ENCODE peak calls at places on chromosome 9, in six cellular contexts. J, L, D, T, F and R are unnamed samples. For H3K36me3, the result is how much of the 10 kb centered on the place peaks cover.

GRCh38 chr9:17531642-17532254 is 47.1 kb upstream of the SH3GL2 start:
- DNase-seq in J (no peak), L (peak), D (no peak), T (peak), F (no peak), R (peak)

GRCh38 chr9:84702469-84702868 is 32.9 kb downstream of the NTRK2 start:
- DNase-seq in J (no peak), L (no peak), D (no peak), T (no peak), F (no peak), R (no peak)

GRCh38 chr9:35652829-35653209 is 2.1 kb upstream of the SIT1 start:
- DNase-seq in J (no peak), L (no peak), D (no peak), T (no peak), F (peak), R (no peak)

GRCh38 chr9:29211681-29212589 is 1638.7 kb upstream of the C9orf72 start:
- DNase-seq in J (no peak), L (peak), D (no peak), T (peak), F (no peak), R (no peak)

GRCh38 chr9:20315672-20316071 is 306.6 kb downstream of the MLLT3 start:
- DNase-seq in J (no peak), L (no peak), D (no peak), T (peak), F (no peak), R (no peak)

GRCh38 chr9:79129865-79130480 is 441.8 kb upstream of the TLE4 start:
- DNase-seq in J (no peak), L (peak), D (peak), T (peak), F (peak), R (peak)

GRCh38 chr9:12697719-12698118 is 4.5 kb downstream of the TYRP1 start:
- DNase-seq in J (no peak), L (no peak), D (no peak), T (no peak), F (no peak), R (no peak)

GRCh38 chr9:94734054-94734754 is 7.7 kb downstream of the AOPEP start:
- DNase-seq in J (no peak), L (no peak), D (peak), T (peak), F (no peak), R (no peak)

GRCh38 chr9:36039696-36040095 is 3.0 kb downstream of the RECK start:
- DNase-seq in J (no peak), L (no peak), D (no peak), T (peak), F (no peak), R (no peak)

GRCh38 chr9:76218151-76218867 is 175.9 kb downstream of the RFK start:
- DNase-seq in J (no peak), L (no peak), D (no peak), T (no peak), F (no peak), R (no peak)

GRCh38 chr9:99595796-99596195 is 225.9 kb upstream of the NR4A3 start:
- DNase-seq in J (no peak), L (no peak), D (no peak), T (no peak), F (no peak), R (no peak)

GRCh38 chr9:36597412-36598178 is 24.9 kb downstream of the MELK start:
- DNase-seq in J (no peak), L (peak), D (no peak), T (peak), F (no peak), R (no peak)

GRCh38 chr9:127049044-127049443 is 73.4 kb downstream of the ANGPTL2 start:
- DNase-seq in J (peak), L (no peak), D (peak), T (peak), F (peak), R (peak)

GRCh38 chr9:113737414-113738271 is 138.5 kb upstream of the ZNF618 start:
- DNase-seq in J (no peak), L (peak), D (peak), T (peak), F (no peak), R (peak)

GRCh38 chr9:133737071-133737773 is 930 bp downstream of the SARDH start:
- DNase-seq in J (no peak), L (peak), D (no peak), T (no peak), F (peak), R (no peak)

GRCh38 chr9:129857207-129857606 is 21.9 kb downstream of the USP20 start:
- DNase-seq in J (no peak), L (no peak), D (no peak), T (no peak), F (no peak), R (no peak)

GRCh38 chr9:97504381-97505216 is 3.1 kb downstream of the TMOD1 start:
- DNase-seq in J (no peak), L (no peak), D (no peak), T (peak), F (no peak), R (no peak)
- H3K4me3 ChIP-seq in J (no peak), L (no peak), D (peak), T (no peak), F (peak), R (no peak)

DNA sequence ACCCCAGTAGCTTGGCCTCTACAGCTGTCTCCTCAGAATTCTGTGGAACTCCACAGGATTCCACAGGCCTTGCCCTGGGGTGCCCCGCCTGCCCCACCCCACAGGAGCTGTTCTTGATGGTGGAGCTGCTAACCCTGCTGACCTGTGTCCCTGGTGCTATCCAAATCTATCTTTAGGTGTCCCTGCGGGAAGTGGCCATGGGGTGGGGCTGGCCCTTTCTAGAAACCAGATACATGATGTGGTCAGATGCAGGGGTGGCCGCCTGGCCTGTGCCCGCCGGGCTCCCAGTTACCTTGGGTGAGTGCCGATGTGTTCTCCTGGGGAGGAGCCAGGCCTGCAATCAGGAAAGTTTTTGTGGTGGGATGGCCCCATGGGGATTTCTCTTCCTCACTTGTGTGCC is 34.2 kb downstream of the WNK2 start:
- DNase-seq in J (no peak), L (no peak), D (peak), T (no peak), F (no peak), R (no peak)
- H3K36me3 ChIP-seq in J (under half), L (under half), D (under half), T (under half), F (under half), R (under half)

DNA sequence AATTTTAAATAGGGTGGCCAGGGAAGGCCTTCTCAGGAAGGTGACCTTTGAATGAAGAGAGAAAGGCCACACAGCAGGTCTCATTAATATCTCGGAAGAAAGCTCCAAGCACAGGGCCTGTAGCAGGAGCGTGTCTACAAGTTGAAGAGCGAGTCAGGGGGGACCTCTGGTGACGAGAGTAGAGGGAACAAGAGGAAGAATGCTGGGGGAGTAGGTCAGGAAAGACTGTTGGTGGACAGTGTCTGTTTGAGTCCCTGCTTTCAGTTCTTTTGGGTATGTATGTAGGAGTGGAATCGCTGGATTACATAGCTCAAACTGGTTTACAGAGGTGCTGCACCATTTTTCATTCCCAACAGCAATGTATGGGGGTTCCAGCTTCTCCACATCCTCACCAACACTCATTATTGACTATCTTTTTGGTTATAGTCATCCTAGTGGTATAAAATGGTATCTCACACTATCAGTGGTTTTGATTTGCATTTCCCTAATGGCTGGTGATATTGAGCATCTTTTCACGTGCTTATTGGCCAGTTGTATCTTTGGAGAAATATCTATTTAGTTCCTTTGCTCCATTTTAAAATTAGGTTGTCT is 55.8 kb downstream of the NUP214 start:
- DNase-seq in J (no peak), L (no peak), D (no peak), T (no peak), F (no peak), R (no peak)
- TF ChIP-seq CTCF in J (peak), L (peak), D (no peak), T (no peak), F (no peak), R (no peak)

DNA sequence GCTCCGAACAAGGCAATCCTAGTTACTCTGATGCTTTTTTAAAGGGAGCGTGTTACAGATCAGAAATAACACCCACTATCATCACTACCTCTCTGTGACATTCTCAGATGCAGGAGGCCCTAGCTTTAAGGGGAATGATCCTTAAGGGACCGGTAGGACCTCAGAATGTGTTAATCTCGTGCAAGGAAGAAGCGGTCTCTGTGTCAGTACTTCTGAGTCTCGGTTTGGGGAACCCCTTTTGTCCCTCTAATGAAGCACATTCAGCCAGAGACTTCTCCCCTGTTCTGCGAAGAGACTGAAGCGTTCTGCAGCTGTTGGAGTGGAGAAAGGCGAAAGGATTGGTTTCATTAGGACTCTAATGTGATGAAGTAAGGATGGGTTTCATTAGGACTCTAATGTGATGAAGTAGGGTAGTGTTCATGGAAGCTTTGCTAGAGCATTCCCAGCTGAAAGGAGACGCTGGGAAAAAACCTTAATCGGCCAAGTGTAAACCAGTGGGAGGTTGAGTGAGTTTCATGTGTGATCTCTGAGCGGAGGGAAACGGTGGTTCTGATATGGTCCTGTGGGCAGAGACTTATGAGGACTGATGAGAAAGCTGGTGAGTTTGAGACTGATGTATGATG is 1.6 kb downstream of the PIP5K1B start:
- DNase-seq in J (no peak), L (peak), D (no peak), T (no peak), F (no peak), R (no peak)
- H3K4me3 ChIP-seq in J (no peak), L (peak), D (peak), T (no peak), F (peak), R (no peak)

DNA sequence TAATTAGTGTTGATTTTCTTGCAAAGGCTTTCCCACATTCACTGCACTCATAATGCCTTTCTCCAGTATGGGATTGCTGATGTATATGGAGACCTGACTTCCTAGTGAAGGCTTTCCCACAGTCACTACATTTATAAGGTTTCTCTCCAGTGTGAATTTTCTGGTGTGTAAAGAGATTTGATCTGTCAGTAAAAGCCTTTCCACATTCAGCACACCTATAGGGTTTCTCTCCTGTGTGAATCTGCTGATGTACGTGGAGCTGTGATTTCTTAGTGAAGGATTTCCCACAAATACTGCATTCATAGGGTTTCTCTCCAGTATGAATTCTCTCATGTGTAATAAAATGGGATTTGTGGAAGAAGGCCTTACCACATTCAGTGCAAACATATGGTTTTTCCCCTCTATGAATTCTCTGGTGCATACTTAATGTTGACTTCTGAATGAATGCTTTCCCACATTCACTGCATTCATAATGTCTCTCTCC is 31.1 kb downstream of the ZNF484 start:
- DNase-seq in J (no peak), L (no peak), D (no peak), T (peak), F (no peak), R (no peak)
- H3K36me3 ChIP-seq in J (half or more), L (half or more), D (half or more), T (under half), F (half or more), R (under half)

DNA sequence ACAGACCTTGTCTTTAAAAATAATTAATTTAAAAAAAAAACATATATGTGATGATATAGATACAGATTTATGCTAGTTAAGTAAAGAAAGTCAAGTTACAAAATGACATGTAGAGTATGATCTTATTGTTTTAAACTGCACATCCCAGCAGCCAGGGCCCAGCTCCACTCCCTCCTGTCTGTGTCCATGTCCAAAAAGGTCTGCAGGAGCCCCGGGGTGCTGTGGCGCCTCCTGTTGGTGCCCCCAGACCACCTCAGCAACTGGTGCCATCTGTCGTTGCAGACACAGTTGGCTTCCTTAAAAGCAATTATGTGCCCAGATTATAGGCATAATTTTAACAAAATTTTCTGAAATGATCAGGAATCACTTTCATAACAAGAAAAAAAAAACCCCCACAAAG is 33.3 kb downstream of the IPPK start:
- DNase-seq in J (no peak), L (no peak), D (no peak), T (no peak), F (peak), R (no peak)
- TF ChIP-seq CTCF in J (no peak), L (no peak), D (peak), T (peak), F (no peak), R (no peak)